ENCODE peak calls at places on chromosomes 11 and 22, in ten cellular contexts. One of them, this sample, is unnamed.

GRCh38 chr11:4804280-4804679 is at the start of gene OR52R1:
- DNase-seq in GM23248: no peak
- DNase-seq in H9: no peak
- DNase-seq in HCT116: no peak
- DNase-seq in keratinocyte: no peak
- DNase-seq in fibroblast of lung: no peak
- DNase-seq in SK-N-SH: no peak
- DNase-seq in neural progenitor cell: no peak
- DNase-seq in H1: no peak
- DNase-seq in IMR-90: no peak
- DNase-seq in this sample: no peak

GRCh38 chr11:109612481-109612880 is 190.5 kb downstream of the C11orf87 start:
- DNase-seq in GM23248: peak
- DNase-seq in keratinocyte: no peak
- DNase-seq in H1: no peak
- DNase-seq in fibroblast of lung: no peak
- DNase-seq in IMR-90: no peak
- DNase-seq in H9: no peak
- DNase-seq in HCT116: no peak
- DNase-seq in SK-N-SH: no peak
- DNase-seq in neural progenitor cell: no peak
- DNase-seq in this sample: no peak

GRCh38 chr11:119108151-119108856 is 1.2 kb downstream of the C2CD2L start:
- DNase-seq in fibroblast of lung: no peak
- DNase-seq in IMR-90: peak
- DNase-seq in neural progenitor cell: peak
- DNase-seq in HCT116: no peak
- DNase-seq in SK-N-SH: peak
- DNase-seq in keratinocyte: no peak
- DNase-seq in H1: no peak
- DNase-seq in H9: peak
- DNase-seq in GM23248: peak
- DNase-seq in this sample: peak

GRCh38 chr11:119983240-119983732 is 154.6 kb downstream of the TRIM29 start:
- DNase-seq in HCT116: no peak
- DNase-seq in neural progenitor cell: no peak
- DNase-seq in SK-N-SH: no peak
- DNase-seq in H1: no peak
- DNase-seq in fibroblast of lung: no peak
- DNase-seq in keratinocyte: no peak
- DNase-seq in IMR-90: no peak
- DNase-seq in H9: peak
- DNase-seq in GM23248: no peak
- DNase-seq in this sample: no peak

GRCh38 chr11:126585388-126586302 is 230.2 kb downstream of the ST3GAL4 start:
- DNase-seq in H1: no peak
- DNase-seq in neural progenitor cell: peak
- DNase-seq in H9: peak
- DNase-seq in HCT116: no peak
- DNase-seq in SK-N-SH: peak
- DNase-seq in GM23248: peak
- DNase-seq in keratinocyte: peak
- DNase-seq in fibroblast of lung: peak
- DNase-seq in IMR-90: peak
- DNase-seq in this sample: no peak

GRCh38 chr11:45042560-45042959 is 91.9 kb upstream of the TP53I11 start:
- DNase-seq in keratinocyte: peak
- DNase-seq in fibroblast of lung: no peak
- DNase-seq in H9: no peak
- DNase-seq in IMR-90: no peak
- DNase-seq in SK-N-SH: peak
- DNase-seq in neural progenitor cell: no peak
- DNase-seq in H1: no peak
- DNase-seq in HCT116: no peak
- DNase-seq in GM23248: peak
- DNase-seq in this sample: no peak

GRCh38 chr11:36564376-36565032 is 3.3 kb upstream of the RAG1 start:
- DNase-seq in neural progenitor cell: peak
- DNase-seq in fibroblast of lung: peak
- DNase-seq in GM23248: peak
- DNase-seq in H9: peak
- DNase-seq in keratinocyte: no peak
- DNase-seq in SK-N-SH: peak
- DNase-seq in H1: no peak
- DNase-seq in IMR-90: peak
- DNase-seq in HCT116: peak
- DNase-seq in this sample: peak

GRCh38 chr11:14618060-14618459 is 25.5 kb upstream of the PDE3B start:
- DNase-seq in IMR-90: no peak
- DNase-seq in keratinocyte: no peak
- DNase-seq in GM23248: no peak
- DNase-seq in neural progenitor cell: no peak
- DNase-seq in fibroblast of lung: no peak
- DNase-seq in SK-N-SH: no peak
- DNase-seq in HCT116: no peak
- DNase-seq in H9: no peak
- DNase-seq in H1: no peak
- DNase-seq in this sample: no peak

GRCh38 chr22:30267382-30268302 is 991 bp upstream of the OSM start:
- DNase-seq in SK-N-SH: no peak
- DNase-seq in fibroblast of lung: no peak
- DNase-seq in neural progenitor cell: no peak
- DNase-seq in keratinocyte: no peak
- DNase-seq in H1: no peak
- DNase-seq in GM23248: no peak
- DNase-seq in HCT116: no peak
- DNase-seq in H9: no peak
- DNase-seq in IMR-90: no peak
- DNase-seq in this sample: peak

GRCh38 chr11:118343981-118344521 is at the start of gene CD3G:
- DNase-seq in fibroblast of lung: no peak
- DNase-seq in GM23248: no peak
- DNase-seq in H1: no peak
- DNase-seq in neural progenitor cell: no peak
- DNase-seq in IMR-90: no peak
- DNase-seq in keratinocyte: no peak
- DNase-seq in H9: no peak
- DNase-seq in SK-N-SH: no peak
- DNase-seq in HCT116: no peak
- DNase-seq in this sample: peak

GRCh38 chr11:80466570-80466969 is 1025.7 kb upstream of the TENM4 start:
- DNase-seq in keratinocyte: no peak
- DNase-seq in SK-N-SH: no peak
- DNase-seq in H1: no peak
- DNase-seq in GM23248: no peak
- DNase-seq in neural progenitor cell: no peak
- DNase-seq in IMR-90: no peak
- DNase-seq in fibroblast of lung: no peak
- DNase-seq in HCT116: no peak
- DNase-seq in H9: no peak
- DNase-seq in this sample: no peak

GRCh38 chr11:19377855-19378254 is 137.1 kb upstream of the E2F8 start:
- DNase-seq in keratinocyte: no peak
- DNase-seq in IMR-90: no peak
- DNase-seq in fibroblast of lung: no peak
- DNase-seq in H1: no peak
- DNase-seq in GM23248: no peak
- DNase-seq in neural progenitor cell: no peak
- DNase-seq in H9: no peak
- DNase-seq in HCT116: no peak
- DNase-seq in SK-N-SH: no peak
- DNase-seq in this sample: no peak

GRCh38 chr11:131759140-131759539 is 388.7 kb downstream of the NTM start:
- DNase-seq in IMR-90: no peak
- DNase-seq in fibroblast of lung: no peak
- DNase-seq in HCT116: no peak
- DNase-seq in H1: no peak
- DNase-seq in keratinocyte: no peak
- DNase-seq in H9: no peak
- DNase-seq in SK-N-SH: no peak
- DNase-seq in GM23248: no peak
- DNase-seq in neural progenitor cell: no peak
- DNase-seq in this sample: no peak

GRCh38 chr11:11171854-11172253 is 181.2 kb downstream of the CSNK2A3 start:
- DNase-seq in H9: no peak
- DNase-seq in GM23248: no peak
- DNase-seq in neural progenitor cell: no peak
- DNase-seq in IMR-90: no peak
- DNase-seq in SK-N-SH: no peak
- DNase-seq in H1: no peak
- DNase-seq in keratinocyte: no peak
- DNase-seq in HCT116: no peak
- DNase-seq in fibroblast of lung: no peak
- DNase-seq in this sample: peak

GRCh38 chr22:39389420-39389819 is 10.2 kb upstream of the TAB1 start:
- DNase-seq in SK-N-SH: no peak
- DNase-seq in GM23248: no peak
- DNase-seq in neural progenitor cell: no peak
- DNase-seq in fibroblast of lung: no peak
- DNase-seq in H9: no peak
- DNase-seq in keratinocyte: no peak
- DNase-seq in IMR-90: no peak
- DNase-seq in HCT116: no peak
- DNase-seq in H1: no peak
- DNase-seq in this sample: no peak
- H2AFZ ChIP-seq in SK-N-SH: no peak
- H2AFZ ChIP-seq in GM23248: no peak
- H2AFZ ChIP-seq in neural progenitor cell: no peak
- H2AFZ ChIP-seq in fibroblast of lung: no peak
- H2AFZ ChIP-seq in H9: no peak
- H2AFZ ChIP-seq in keratinocyte: no peak
- H2AFZ ChIP-seq in IMR-90: no peak
- H2AFZ ChIP-seq in HCT116: no peak
- H2AFZ ChIP-seq in H1: no peak
- H2AFZ ChIP-seq in this sample: no peak

GRCh38 chr22:43413826-43414225 is 2.0 kb downstream of the MPPED1 start:
- DNase-seq in keratinocyte: no peak
- DNase-seq in H9: no peak
- DNase-seq in H1: no peak
- DNase-seq in SK-N-SH: no peak
- DNase-seq in HCT116: no peak
- DNase-seq in neural progenitor cell: no peak
- DNase-seq in IMR-90: no peak
- DNase-seq in fibroblast of lung: no peak
- DNase-seq in GM23248: no peak
- DNase-seq in this sample: no peak

GRCh38 chr22:43411040-43411919 is 534 bp upstream of the MPPED1 start:
- DNase-seq in SK-N-SH: peak
- DNase-seq in neural progenitor cell: peak
- DNase-seq in IMR-90: no peak
- DNase-seq in H1: no peak
- DNase-seq in GM23248: no peak
- DNase-seq in fibroblast of lung: no peak
- DNase-seq in H9: no peak
- DNase-seq in keratinocyte: no peak
- DNase-seq in HCT116: no peak
- DNase-seq in this sample: no peak

GRCh38 chr22:43412808-43413785 is 1.3 kb downstream of the MPPED1 start:
- DNase-seq in H1: no peak
- DNase-seq in H9: no peak
- DNase-seq in SK-N-SH: no peak
- DNase-seq in fibroblast of lung: no peak
- DNase-seq in GM23248: no peak
- DNase-seq in IMR-90: no peak
- DNase-seq in keratinocyte: no peak
- DNase-seq in HCT116: no peak
- DNase-seq in neural progenitor cell: peak
- DNase-seq in this sample: no peak

GRCh38 chr22:43409800-43410199 is 2.0 kb upstream of the MPPED1 start:
- DNase-seq in H1: no peak
- DNase-seq in SK-N-SH: no peak
- DNase-seq in HCT116: no peak
- DNase-seq in keratinocyte: no peak
- DNase-seq in IMR-90: no peak
- DNase-seq in neural progenitor cell: no peak
- DNase-seq in H9: no peak
- DNase-seq in GM23248: no peak
- DNase-seq in fibroblast of lung: no peak
- DNase-seq in this sample: no peak

GRCh38 chr22:43411981-43412807 is at the start of gene MPPED1:
- DNase-seq in SK-N-SH: peak
- DNase-seq in neural progenitor cell: peak
- DNase-seq in H1: no peak
- DNase-seq in HCT116: no peak
- DNase-seq in GM23248: no peak
- DNase-seq in IMR-90: no peak
- DNase-seq in keratinocyte: no peak
- DNase-seq in H9: no peak
- DNase-seq in fibroblast of lung: no peak
- DNase-seq in this sample: no peak
- H2AFZ ChIP-seq in SK-N-SH: no peak
- H2AFZ ChIP-seq in neural progenitor cell: peak
- H2AFZ ChIP-seq in H1: peak
- H2AFZ ChIP-seq in HCT116: no peak
- H2AFZ ChIP-seq in GM23248: no peak
- H2AFZ ChIP-seq in IMR-90: no peak
- H2AFZ ChIP-seq in keratinocyte: no peak
- H2AFZ ChIP-seq in H9: no peak
- H2AFZ ChIP-seq in fibroblast of lung: no peak
- H2AFZ ChIP-seq in this sample: no peak

GRCh38 chr11:66814678-66815077 is 28.6 kb upstream of the RCE1 start:
- DNase-seq in GM23248: no peak
- DNase-seq in fibroblast of lung: no peak
- DNase-seq in H9: no peak
- DNase-seq in HCT116: no peak
- DNase-seq in IMR-90: no peak
- DNase-seq in neural progenitor cell: no peak
- DNase-seq in keratinocyte: no peak
- DNase-seq in SK-N-SH: no peak
- DNase-seq in H1: no peak
- DNase-seq in this sample: no peak
- H2AFZ ChIP-seq in GM23248: no peak
- H2AFZ ChIP-seq in fibroblast of lung: no peak
- H2AFZ ChIP-seq in H9: no peak
- H2AFZ ChIP-seq in HCT116: no peak
- H2AFZ ChIP-seq in IMR-90: no peak
- H2AFZ ChIP-seq in neural progenitor cell: no peak
- H2AFZ ChIP-seq in keratinocyte: no peak
- H2AFZ ChIP-seq in SK-N-SH: no peak
- H2AFZ ChIP-seq in H1: no peak
- H2AFZ ChIP-seq in this sample: no peak

GRCh38 chr22:21051836-21052400 is 6.2 kb downstream of the LRRC74B start:
- DNase-seq in GM23248: peak
- DNase-seq in H1: no peak
- DNase-seq in H9: no peak
- DNase-seq in IMR-90: peak
- DNase-seq in HCT116: no peak
- DNase-seq in fibroblast of lung: no peak
- DNase-seq in SK-N-SH: no peak
- DNase-seq in keratinocyte: no peak
- DNase-seq in neural progenitor cell: no peak
- DNase-seq in this sample: no peak
- H2AFZ ChIP-seq in GM23248: no peak
- H2AFZ ChIP-seq in H1: no peak
- H2AFZ ChIP-seq in H9: no peak
- H2AFZ ChIP-seq in IMR-90: peak
- H2AFZ ChIP-seq in HCT116: no peak
- H2AFZ ChIP-seq in fibroblast of lung: no peak
- H2AFZ ChIP-seq in SK-N-SH: no peak
- H2AFZ ChIP-seq in keratinocyte: no peak
- H2AFZ ChIP-seq in neural progenitor cell: peak
- H2AFZ ChIP-seq in this sample: no peak

This sample was measured in DND-41.